ENCODE peak calls at places on chromosome 5, in six cellular contexts. J is prostate gland, C is ovary, Y is heart left ventricle, R is stomach, B is right lobe of liver. D is an unnamed sample.

GRCh38 chr5:154485850-154486426 is 7.9 kb upstream of the HAND1 start:
- DNase-seq in J (no peak), C (no peak), Y (no peak), R (no peak), B (no peak), D (no peak)

GRCh38 chr5:66174338-66174737 is 30.2 kb downstream of the SREK1 start:
- DNase-seq in J (no peak), C (no peak), Y (no peak), R (no peak), B (no peak), D (peak)

GRCh38 chr5:141100243-141100805 is at the start of gene PCDHB3:
- DNase-seq in J (no peak), C (peak), Y (peak), R (no peak), B (no peak), D (no peak)

GRCh38 chr5:180034564-180034963 is 37.0 kb downstream of the RNF130 start:
- DNase-seq in J (no peak), C (no peak), Y (no peak), R (no peak), B (no peak), D (no peak)

GRCh38 chr5:141811287-141812155 is 66.7 kb downstream of the PCDH1 start:
- DNase-seq in J (no peak), C (no peak), Y (no peak), R (no peak), B (no peak), D (no peak)

GRCh38 chr5:17379188-17379951 is 118.7 kb upstream of the TAF11L2 start:
- DNase-seq in J (no peak), C (no peak), Y (no peak), R (no peak), B (no peak), D (no peak)

GRCh38 chr5:1364211-1364610 is 19.3 kb upstream of the CLPTM1L start:
- DNase-seq in J (peak), C (no peak), Y (no peak), R (no peak), B (no peak), D (no peak)

GRCh38 chr5:117220730-117221129 is 646.1 kb upstream of the SEMA6A start:
- DNase-seq in J (no peak), C (no peak), Y (no peak), R (no peak), B (no peak), D (no peak)

GRCh38 chr5:124468671-124469411 is 277.6 kb downstream of the ZNF608 start:
- DNase-seq in J (no peak), C (no peak), Y (no peak), R (no peak), B (no peak), D (no peak)

GRCh38 chr5:74067748-74068541 is 441.9 kb downstream of the ARHGEF28 start:
- DNase-seq in J (peak), C (no peak), Y (no peak), R (no peak), B (no peak), D (no peak)

GRCh38 chr5:144951001-144951400 is 780.3 kb downstream of the KCTD16 start:
- DNase-seq in J (no peak), C (no peak), Y (no peak), R (no peak), B (no peak), D (no peak)

GRCh38 chr5:139662617-139663016 is 14.5 kb downstream of the CXXC5 start:
- DNase-seq in J (no peak), C (no peak), Y (peak), R (no peak), B (no peak), D (no peak)

GRCh38 chr5:30894811-30895210 is 298.7 kb upstream of the CDH6 start:
- DNase-seq in J (no peak), C (no peak), Y (no peak), R (no peak), B (no peak), D (no peak)

GRCh38 chr5:141869514-141869913 is 8.7 kb downstream of the PCDH1 start:
- DNase-seq in J (peak), C (no peak), Y (peak), R (peak), B (no peak), D (no peak)

GRCh38 chr5:944992-945685 is 52.5 kb downstream of the TRIP13 start:
- DNase-seq in J (no peak), C (no peak), Y (no peak), R (no peak), B (no peak), D (no peak)

GRCh38 chr5:6712136-6712581 is 1.1 kb upstream of the TENT4A start:
- DNase-seq in J (peak), C (peak), Y (peak), R (peak), B (peak), D (peak)

GRCh38 chr5:6434737-6435136 is 13.9 kb upstream of the UBE2QL1 start:
- DNase-seq in J (no peak), C (no peak), Y (no peak), R (no peak), B (no peak), D (no peak)

GRCh38 chr5:36934740-36935356 is 58.3 kb downstream of the NIPBL start:
- DNase-seq in J (no peak), C (no peak), Y (no peak), R (no peak), B (no peak), D (no peak)

GRCh38 chr5:127086583-127086982 is 13.3 kb upstream of the C5orf63 start:
- DNase-seq in J (no peak), C (no peak), Y (no peak), R (no peak), B (no peak), D (no peak)

GRCh38 chr5:9971301-9971700 is 278.4 kb downstream of the ATPSCKMT start:
- DNase-seq in J (no peak), C (no peak), Y (no peak), R (no peak), B (no peak), D (peak)

GRCh38 chr5:145141534-145141933 is 693.6 kb downstream of the PRELID2 start:
- DNase-seq in J (no peak), C (no peak), Y (no peak), R (no peak), B (no peak), D (no peak)

GRCh38 chr5:61918606-61919005 is 387.4 kb upstream of the KIF2A start:
- DNase-seq in J (no peak), C (no peak), Y (no peak), R (no peak), B (no peak), D (no peak)

GRCh38 chr5:157479612-157480510 is 19.8 kb downstream of the NIPAL4 start:
- DNase-seq in J (no peak), C (no peak), Y (no peak), R (no peak), B (peak), D (no peak)

GRCh38 chr5:157481255-157481654 is 21.2 kb downstream of the NIPAL4 start:
- DNase-seq in J (no peak), C (no peak), Y (no peak), R (no peak), B (no peak), D (no peak)

GRCh38 chr5:157477814-157478494 is 17.9 kb downstream of the NIPAL4 start:
- DNase-seq in J (no peak), C (no peak), Y (no peak), R (no peak), B (peak), D (no peak)

GRCh38 chr5:157478726-157479125 is 18.7 kb downstream of the NIPAL4 start:
- DNase-seq in J (no peak), C (no peak), Y (no peak), R (no peak), B (no peak), D (no peak)

GRCh38 chr5:157479166-157479565 is 19.2 kb downstream of the NIPAL4 start:
- DNase-seq in J (no peak), C (no peak), Y (no peak), R (no peak), B (no peak), D (no peak)
- TF ChIP-seq CTCF in J (no peak), C (no peak), Y (no peak), R (no peak), B (no peak), D (no peak)

GRCh38 chr5:149733129-149733900 is 3.2 kb downstream of the PPARGC1B start:
- DNase-seq in J (no peak), C (no peak), Y (no peak), R (no peak), B (no peak), D (no peak)
- TF ChIP-seq POLR2A in J (no peak), C (no peak), Y (no peak), R (no peak), B (no peak), D (no peak)

GRCh38 chr5:172142709-172143215 is 45.3 kb downstream of the STK10 start:
- DNase-seq in J (no peak), C (no peak), Y (no peak), R (no peak), B (no peak), D (no peak)
- H3K4me3 ChIP-seq in J (no peak), C (no peak), Y (no peak), R (no peak), B (no peak), D (no peak)

GRCh38 chr5:169731221-169731620 is 94.1 kb downstream of the DOCK2 start:
- DNase-seq in J (no peak), C (no peak), Y (no peak), R (no peak), B (no peak), D (no peak)
- TF ChIP-seq CTCF in J (no peak), C (no peak), Y (no peak), R (no peak), B (no peak), D (no peak)

GRCh38 chr5:68215888-68216736 is 556 bp downstream of the PIK3R1 start:
- DNase-seq in J (peak), C (peak), Y (peak), R (peak), B (peak), D (peak)
- TF ChIP-seq POLR2A in J (no peak), C (no peak), Y (no peak), R (no peak), B (no peak), D (no peak)

GRCh38 chr5:169648725-169649124 is 11.7 kb downstream of the DOCK2 start:
- DNase-seq in J (no peak), C (no peak), Y (peak), R (no peak), B (no peak), D (no peak)

GRCh38 chr5:169649486-169649885 is 12.4 kb downstream of the DOCK2 start:
- DNase-seq in J (no peak), C (no peak), Y (no peak), R (no peak), B (no peak), D (no peak)

GRCh38 chr5:169646856-169647255 is 9.8 kb downstream of the DOCK2 start:
- DNase-seq in J (no peak), C (no peak), Y (no peak), R (no peak), B (no peak), D (no peak)

GRCh38 chr5:169650701-169651331 is 13.7 kb downstream of the DOCK2 start:
- DNase-seq in J (no peak), C (no peak), Y (no peak), R (no peak), B (no peak), D (no peak)

GRCh38 chr5:169647566-169647965 is 10.5 kb downstream of the DOCK2 start:
- DNase-seq in J (no peak), C (no peak), Y (no peak), R (no peak), B (no peak), D (no peak)
- H3K4me3 ChIP-seq in J (no peak), C (no peak), Y (no peak), R (no peak), B (no peak), D (no peak)

GRCh38 chr5:172010278-172010677 is 3.8 kb upstream of the FBXW11 start:
- DNase-seq in J (no peak), C (no peak), Y (no peak), R (no peak), B (no peak), D (no peak)
- TF ChIP-seq CTCF in J (no peak), C (no peak), Y (no peak), R (no peak), B (no peak), D (no peak)

GRCh38 chr5:14872070-14872989 is 752 bp upstream of the ANKH start:
- DNase-seq in J (peak), C (peak), Y (peak), R (peak), B (peak), D (peak)
- TF ChIP-seq POLR2A in J (peak), C (no peak), Y (peak), R (no peak), B (peak), D (peak)